ENCODE peak calls at places on chromosomes 13 and 19, in ten cellular contexts. One of them, this sample, is unnamed.

GRCh38 chr13:110047511-110047910 is 259.4 kb downstream of the COL4A1 start:
- DNase-seq in right cardiac atrium: peak
- DNase-seq in HepG2: no peak
- DNase-seq in IMR-90: peak
- DNase-seq in AG04450: peak
- DNase-seq in right atrium auricular region: peak
- DNase-seq in esophagus muscularis mucosa: no peak
- DNase-seq in thoracic aorta: peak
- DNase-seq in breast epithelium: no peak
- DNase-seq in adrenal gland: peak
- DNase-seq in this sample: peak

GRCh38 chr13:51844862-51845573 is at the start of gene TMEM272:
- DNase-seq in HepG2: peak
- DNase-seq in right atrium auricular region: no peak
- DNase-seq in adrenal gland: peak
- DNase-seq in breast epithelium: no peak
- DNase-seq in IMR-90: peak
- DNase-seq in right cardiac atrium: peak
- DNase-seq in esophagus muscularis mucosa: no peak
- DNase-seq in AG04450: no peak
- DNase-seq in thoracic aorta: no peak
- DNase-seq in this sample: no peak

GRCh38 chr13:21060827-21061076 is 634 bp downstream of the LATS2 start:
- DNase-seq in thoracic aorta: no peak
- DNase-seq in HepG2: no peak
- DNase-seq in AG04450: no peak
- DNase-seq in esophagus muscularis mucosa: no peak
- DNase-seq in adrenal gland: no peak
- DNase-seq in breast epithelium: no peak
- DNase-seq in IMR-90: no peak
- DNase-seq in right cardiac atrium: no peak
- DNase-seq in right atrium auricular region: no peak
- DNase-seq in this sample: no peak

GRCh38 chr19:2631213-2631821 is 71.2 kb downstream of the GNG7 start:
- DNase-seq in HepG2: no peak
- DNase-seq in esophagus muscularis mucosa: no peak
- DNase-seq in right atrium auricular region: no peak
- DNase-seq in right cardiac atrium: no peak
- DNase-seq in AG04450: no peak
- DNase-seq in thoracic aorta: no peak
- DNase-seq in adrenal gland: no peak
- DNase-seq in breast epithelium: no peak
- DNase-seq in IMR-90: peak
- DNase-seq in this sample: no peak

GRCh38 chr13:37058801-37059135 is 720 bp downstream of the SUPT20H start:
- DNase-seq in AG04450: no peak
- DNase-seq in esophagus muscularis mucosa: no peak
- DNase-seq in adrenal gland: peak
- DNase-seq in breast epithelium: no peak
- DNase-seq in IMR-90: no peak
- DNase-seq in right cardiac atrium: no peak
- DNase-seq in thoracic aorta: no peak
- DNase-seq in HepG2: no peak
- DNase-seq in right atrium auricular region: no peak
- DNase-seq in this sample: no peak

GRCh38 chr19:21908066-21908465 is 72.1 kb upstream of the ZNF43 start:
- DNase-seq in breast epithelium: no peak
- DNase-seq in thoracic aorta: no peak
- DNase-seq in right atrium auricular region: no peak
- DNase-seq in esophagus muscularis mucosa: no peak
- DNase-seq in AG04450: no peak
- DNase-seq in adrenal gland: no peak
- DNase-seq in HepG2: no peak
- DNase-seq in IMR-90: no peak
- DNase-seq in right cardiac atrium: no peak
- DNase-seq in this sample: no peak

GRCh38 chr13:27423333-27423732 is 1.1 kb upstream of the GTF3A start:
- DNase-seq in IMR-90: no peak
- DNase-seq in thoracic aorta: no peak
- DNase-seq in adrenal gland: no peak
- DNase-seq in right cardiac atrium: no peak
- DNase-seq in AG04450: no peak
- DNase-seq in HepG2: no peak
- DNase-seq in esophagus muscularis mucosa: no peak
- DNase-seq in right atrium auricular region: no peak
- DNase-seq in breast epithelium: no peak
- DNase-seq in this sample: no peak

GRCh38 chr19:48461982-48462655 is 6.7 kb downstream of the KCNJ14 start:
- DNase-seq in thoracic aorta: no peak
- DNase-seq in esophagus muscularis mucosa: no peak
- DNase-seq in IMR-90: no peak
- DNase-seq in right atrium auricular region: no peak
- DNase-seq in breast epithelium: no peak
- DNase-seq in HepG2: no peak
- DNase-seq in adrenal gland: no peak
- DNase-seq in right cardiac atrium: no peak
- DNase-seq in AG04450: no peak
- DNase-seq in this sample: no peak

GRCh38 chr19:56718231-56718630 is 46.7 kb upstream of the ZNF835 start:
- DNase-seq in thoracic aorta: no peak
- DNase-seq in breast epithelium: no peak
- DNase-seq in right atrium auricular region: no peak
- DNase-seq in adrenal gland: no peak
- DNase-seq in IMR-90: no peak
- DNase-seq in AG04450: no peak
- DNase-seq in right cardiac atrium: no peak
- DNase-seq in HepG2: no peak
- DNase-seq in esophagus muscularis mucosa: no peak
- DNase-seq in this sample: no peak

GRCh38 chr13:74064805-74065204 is 69.4 kb downstream of the KLF12 start:
- DNase-seq in HepG2: no peak
- DNase-seq in right atrium auricular region: no peak
- DNase-seq in adrenal gland: no peak
- DNase-seq in AG04450: no peak
- DNase-seq in breast epithelium: no peak
- DNase-seq in thoracic aorta: no peak
- DNase-seq in esophagus muscularis mucosa: no peak
- DNase-seq in right cardiac atrium: no peak
- DNase-seq in IMR-90: peak
- DNase-seq in this sample: no peak

DNA sequence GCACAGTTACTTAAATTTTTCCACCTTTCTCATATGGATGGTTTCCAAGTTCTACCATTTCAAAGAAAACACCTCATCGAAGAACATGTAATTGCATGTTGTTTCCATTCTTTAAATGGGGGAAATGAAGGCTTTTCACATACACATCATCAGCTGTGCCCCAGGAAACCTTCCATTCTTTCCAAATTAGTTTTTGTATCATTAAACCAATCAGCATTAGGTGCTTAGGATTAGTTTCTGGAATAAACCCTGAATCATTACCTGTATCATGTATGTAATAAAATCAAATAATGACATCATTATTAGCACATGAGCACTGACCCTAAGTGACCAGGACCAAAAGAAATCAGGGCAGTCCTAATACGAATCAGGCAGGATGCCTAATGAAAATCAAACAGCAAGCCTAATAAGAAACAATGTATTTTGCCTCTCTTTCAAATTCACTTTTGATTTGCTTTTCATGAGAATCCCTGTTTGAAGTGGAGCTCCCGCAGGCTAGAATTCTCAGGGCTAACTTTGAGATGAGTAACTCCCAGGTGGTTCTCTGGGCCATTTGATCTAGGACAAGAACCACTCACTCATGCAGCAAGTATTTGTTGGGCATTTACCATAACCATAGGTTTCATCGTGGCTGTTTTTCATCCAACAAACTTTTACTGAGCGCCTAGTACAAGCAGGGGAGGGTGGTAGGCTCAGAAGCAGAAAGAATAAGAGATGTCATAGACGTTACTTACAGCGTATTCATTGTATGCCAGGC is 89.2 kb downstream of the MZT1 start:
- DNase-seq in right cardiac atrium: no peak
- DNase-seq in thoracic aorta: no peak
- DNase-seq in AG04450: no peak
- DNase-seq in adrenal gland: no peak
- DNase-seq in IMR-90: no peak
- DNase-seq in HepG2: no peak
- DNase-seq in esophagus muscularis mucosa: no peak
- DNase-seq in right atrium auricular region: no peak
- DNase-seq in breast epithelium: no peak
- DNase-seq in this sample: no peak
- H3K27ac ChIP-seq in right cardiac atrium: no peak
- H3K27ac ChIP-seq in thoracic aorta: no peak
- H3K27ac ChIP-seq in AG04450: no peak
- H3K27ac ChIP-seq in adrenal gland: no peak
- H3K27ac ChIP-seq in IMR-90: no peak
- H3K27ac ChIP-seq in HepG2: no peak
- H3K27ac ChIP-seq in esophagus muscularis mucosa: no peak
- H3K27ac ChIP-seq in right atrium auricular region: no peak
- H3K27ac ChIP-seq in breast epithelium: no peak
- H3K27ac ChIP-seq in this sample: no peak

GRCh38 chr19:18430417-18431144 is 7.4 kb downstream of the ISYNA1 start:
- DNase-seq in thoracic aorta: no peak
- DNase-seq in adrenal gland: no peak
- DNase-seq in breast epithelium: no peak
- DNase-seq in AG04450: no peak
- DNase-seq in IMR-90: no peak
- DNase-seq in HepG2: no peak
- DNase-seq in right atrium auricular region: no peak
- DNase-seq in esophagus muscularis mucosa: no peak
- DNase-seq in right cardiac atrium: no peak
- DNase-seq in this sample: no peak

GRCh38 chr19:18429717-18430416 is 8.1 kb downstream of the ISYNA1 start:
- DNase-seq in AG04450: no peak
- DNase-seq in thoracic aorta: no peak
- DNase-seq in right cardiac atrium: no peak
- DNase-seq in breast epithelium: no peak
- DNase-seq in IMR-90: no peak
- DNase-seq in esophagus muscularis mucosa: no peak
- DNase-seq in right atrium auricular region: no peak
- DNase-seq in adrenal gland: no peak
- DNase-seq in HepG2: no peak
- DNase-seq in this sample: no peak

GRCh38 chr19:18427752-18428131 is 8.5 kb downstream of the SSBP4 start:
- DNase-seq in adrenal gland: no peak
- DNase-seq in right atrium auricular region: no peak
- DNase-seq in IMR-90: no peak
- DNase-seq in right cardiac atrium: no peak
- DNase-seq in esophagus muscularis mucosa: no peak
- DNase-seq in AG04450: no peak
- DNase-seq in breast epithelium: no peak
- DNase-seq in HepG2: no peak
- DNase-seq in thoracic aorta: no peak
- DNase-seq in this sample: no peak

GRCh38 chr19:18428173-18428836 is 9.1 kb downstream of the SSBP4 start:
- DNase-seq in AG04450: no peak
- DNase-seq in right cardiac atrium: no peak
- DNase-seq in thoracic aorta: no peak
- DNase-seq in adrenal gland: no peak
- DNase-seq in breast epithelium: no peak
- DNase-seq in right atrium auricular region: no peak
- DNase-seq in IMR-90: no peak
- DNase-seq in HepG2: no peak
- DNase-seq in esophagus muscularis mucosa: no peak
- DNase-seq in this sample: no peak

GRCh38 chr19:18428837-18429674 is 8.9 kb downstream of the ISYNA1 start:
- DNase-seq in breast epithelium: no peak
- DNase-seq in right atrium auricular region: peak
- DNase-seq in adrenal gland: peak
- DNase-seq in IMR-90: peak
- DNase-seq in esophagus muscularis mucosa: no peak
- DNase-seq in AG04450: no peak
- DNase-seq in HepG2: no peak
- DNase-seq in thoracic aorta: no peak
- DNase-seq in right cardiac atrium: peak
- DNase-seq in this sample: no peak
- H3K4me3 ChIP-seq in breast epithelium: peak
- H3K4me3 ChIP-seq in right atrium auricular region: peak
- H3K4me3 ChIP-seq in adrenal gland: no peak
- H3K4me3 ChIP-seq in IMR-90: peak
- H3K4me3 ChIP-seq in esophagus muscularis mucosa: peak
- H3K4me3 ChIP-seq in AG04450: no peak
- H3K4me3 ChIP-seq in HepG2: no peak
- H3K4me3 ChIP-seq in thoracic aorta: peak
- H3K4me3 ChIP-seq in right cardiac atrium: peak
- H3K4me3 ChIP-seq in this sample: peak

DNA sequence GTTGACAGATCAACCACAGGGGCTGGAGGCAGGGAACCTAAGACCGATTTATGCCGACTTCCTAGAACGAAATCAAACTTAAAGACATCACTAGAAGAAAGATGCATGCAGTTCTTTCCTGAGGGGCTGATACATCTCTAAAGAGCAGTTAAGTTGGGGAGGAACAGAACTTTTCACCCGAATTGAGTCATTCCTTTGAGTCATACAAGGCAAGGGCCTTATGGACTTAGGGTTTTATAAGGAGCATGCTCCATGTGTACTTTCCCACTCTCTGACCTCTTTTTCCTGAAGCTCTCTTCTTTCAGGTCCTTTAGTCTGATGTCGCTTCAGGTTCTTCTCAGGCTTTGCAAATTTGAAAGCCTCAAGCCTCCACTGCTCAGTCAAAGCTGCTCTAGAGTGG is 7.9 kb upstream of the FBXL3 start:
- DNase-seq in right cardiac atrium: no peak
- DNase-seq in thoracic aorta: no peak
- DNase-seq in AG04450: no peak
- DNase-seq in right atrium auricular region: no peak
- DNase-seq in IMR-90: peak
- DNase-seq in adrenal gland: no peak
- DNase-seq in esophagus muscularis mucosa: no peak
- DNase-seq in breast epithelium: no peak
- DNase-seq in HepG2: no peak
- DNase-seq in this sample: no peak
- H3K27ac ChIP-seq in right cardiac atrium: no peak
- H3K27ac ChIP-seq in thoracic aorta: no peak
- H3K27ac ChIP-seq in AG04450: no peak
- H3K27ac ChIP-seq in right atrium auricular region: no peak
- H3K27ac ChIP-seq in IMR-90: no peak
- H3K27ac ChIP-seq in adrenal gland: no peak
- H3K27ac ChIP-seq in esophagus muscularis mucosa: no peak
- H3K27ac ChIP-seq in breast epithelium: no peak
- H3K27ac ChIP-seq in HepG2: no peak
- H3K27ac ChIP-seq in this sample: no peak

DNA sequence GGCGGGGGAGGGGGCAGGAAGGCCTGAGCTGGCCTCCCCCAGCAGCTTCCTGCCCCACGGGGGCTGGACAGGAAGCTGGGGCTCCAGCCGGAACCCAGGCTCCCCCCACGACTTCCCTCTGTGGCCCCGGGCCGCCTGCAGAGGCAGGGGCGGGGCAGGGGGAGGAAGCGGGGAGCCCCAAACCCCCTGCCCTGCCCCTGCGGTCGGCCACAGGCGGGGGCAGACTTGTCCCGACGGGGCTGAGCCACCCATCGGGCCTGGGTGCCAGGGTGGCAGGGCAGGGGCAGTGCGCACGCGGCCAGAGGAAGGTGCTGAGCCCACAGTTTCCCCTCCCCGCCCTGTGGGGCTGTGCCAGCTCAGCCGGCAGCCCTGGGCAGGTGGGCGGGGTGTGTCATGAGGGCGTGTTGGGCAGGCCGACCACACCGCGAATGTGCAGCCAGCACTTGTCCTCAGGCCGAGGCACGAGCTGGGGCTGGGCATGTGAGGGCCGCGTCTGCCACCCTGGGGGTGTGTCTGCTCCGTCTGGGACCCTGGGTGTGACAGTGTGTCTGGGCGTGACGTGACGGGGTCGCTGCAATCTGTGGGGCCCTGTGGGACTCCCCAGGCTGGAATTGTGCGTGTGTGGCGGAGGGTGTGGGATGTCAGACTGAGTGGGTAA is 17.7 kb downstream of the CCDC97 start:
- DNase-seq in thoracic aorta: no peak
- DNase-seq in HepG2: no peak
- DNase-seq in AG04450: no peak
- DNase-seq in adrenal gland: peak
- DNase-seq in right atrium auricular region: peak
- DNase-seq in IMR-90: peak
- DNase-seq in esophagus muscularis mucosa: no peak
- DNase-seq in right cardiac atrium: peak
- DNase-seq in breast epithelium: peak
- DNase-seq in this sample: peak
- H3K4me3 ChIP-seq in thoracic aorta: peak
- H3K4me3 ChIP-seq in HepG2: no peak
- H3K4me3 ChIP-seq in AG04450: no peak
- H3K4me3 ChIP-seq in adrenal gland: no peak
- H3K4me3 ChIP-seq in right atrium auricular region: peak
- H3K4me3 ChIP-seq in IMR-90: no peak
- H3K4me3 ChIP-seq in esophagus muscularis mucosa: peak
- H3K4me3 ChIP-seq in right cardiac atrium: no peak
- H3K4me3 ChIP-seq in breast epithelium: no peak
- H3K4me3 ChIP-seq in this sample: peak

This sample was measured in tibial artery.